ENCODE peak calls at places on chromosomes 5 and 9, in five cellular contexts. One of them, this sample, is unnamed. For H3K9me3, the result is how much of the 10 kb centered on the place peaks cover.

GRCh38 chr9:130177898-130178805 is 5.9 kb downstream of the NCS1 start:
- DNase-seq in PC-3: no peak
- DNase-seq in IMR-90: no peak
- DNase-seq in CD8-positive, alpha-beta T cell: no peak
- DNase-seq in pancreas: no peak
- DNase-seq in this sample: no peak

GRCh38 chr9:27572036-27572435 is 1.2 kb downstream of the C9orf72 start:
- DNase-seq in PC-3: no peak
- DNase-seq in CD8-positive, alpha-beta T cell: no peak
- DNase-seq in pancreas: no peak
- DNase-seq in IMR-90: no peak
- DNase-seq in this sample: no peak

GRCh38 chr5:10360686-10361085 is 7.2 kb downstream of the MARCHF6 start:
- DNase-seq in CD8-positive, alpha-beta T cell: no peak
- DNase-seq in IMR-90: no peak
- DNase-seq in pancreas: no peak
- DNase-seq in PC-3: no peak
- DNase-seq in this sample: no peak

GRCh38 chr9:23123048-23123632 is 676.5 kb downstream of the DMRTA1 start:
- DNase-seq in PC-3: peak
- DNase-seq in pancreas: no peak
- DNase-seq in CD8-positive, alpha-beta T cell: no peak
- DNase-seq in IMR-90: peak
- DNase-seq in this sample: no peak

GRCh38 chr9:124551472-124552339 is 44.5 kb upstream of the NR5A1 start:
- DNase-seq in PC-3: peak
- DNase-seq in CD8-positive, alpha-beta T cell: no peak
- DNase-seq in IMR-90: peak
- DNase-seq in pancreas: no peak
- DNase-seq in this sample: no peak

GRCh38 chr9:90393355-90394152 is 249.1 kb downstream of the DIRAS2 start:
- DNase-seq in IMR-90: no peak
- DNase-seq in pancreas: no peak
- DNase-seq in PC-3: no peak
- DNase-seq in CD8-positive, alpha-beta T cell: no peak
- DNase-seq in this sample: no peak

GRCh38 chr5:34749431-34749872 is 89.5 kb upstream of the TTC23L start:
- DNase-seq in pancreas: no peak
- DNase-seq in CD8-positive, alpha-beta T cell: no peak
- DNase-seq in IMR-90: peak
- DNase-seq in PC-3: no peak
- DNase-seq in this sample: no peak

GRCh38 chr5:2153350-2153749 is 270.6 kb upstream of the IRX4 start:
- DNase-seq in IMR-90: no peak
- DNase-seq in CD8-positive, alpha-beta T cell: no peak
- DNase-seq in PC-3: no peak
- DNase-seq in pancreas: no peak
- DNase-seq in this sample: no peak

GRCh38 chr9:10050016-10050415 is 562.8 kb downstream of the PTPRD start:
- DNase-seq in PC-3: no peak
- DNase-seq in IMR-90: peak
- DNase-seq in pancreas: no peak
- DNase-seq in CD8-positive, alpha-beta T cell: no peak
- DNase-seq in this sample: no peak

DNA sequence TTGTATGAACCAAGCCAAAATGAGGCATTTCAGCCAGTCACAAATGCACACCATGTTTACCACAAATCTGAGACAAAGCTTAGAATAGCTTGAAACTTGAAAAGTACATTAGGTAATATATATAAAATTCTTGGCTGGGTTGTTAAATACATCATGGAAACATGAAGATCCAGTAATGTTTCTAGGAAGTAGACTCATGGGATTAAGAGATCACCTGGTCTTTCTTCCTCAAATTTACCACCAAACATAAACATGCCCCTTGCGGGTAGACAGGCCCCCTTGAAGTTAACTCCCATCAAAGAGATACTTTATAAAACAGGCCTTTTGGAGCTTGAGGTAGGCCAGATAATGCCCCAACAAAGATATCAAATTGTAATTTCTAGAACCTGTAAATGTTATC is 128.1 kb upstream of the TARS1 start:
- DNase-seq in PC-3: no peak
- DNase-seq in CD8-positive, alpha-beta T cell: no peak
- DNase-seq in IMR-90: peak
- DNase-seq in pancreas: no peak
- DNase-seq in this sample: no peak
- H3K9me3 ChIP-seq in PC-3: under half
- H3K9me3 ChIP-seq in CD8-positive, alpha-beta T cell: under half
- H3K9me3 ChIP-seq in IMR-90: under half
- H3K9me3 ChIP-seq in pancreas: under half
- H3K9me3 ChIP-seq in this sample: under half

DNA sequence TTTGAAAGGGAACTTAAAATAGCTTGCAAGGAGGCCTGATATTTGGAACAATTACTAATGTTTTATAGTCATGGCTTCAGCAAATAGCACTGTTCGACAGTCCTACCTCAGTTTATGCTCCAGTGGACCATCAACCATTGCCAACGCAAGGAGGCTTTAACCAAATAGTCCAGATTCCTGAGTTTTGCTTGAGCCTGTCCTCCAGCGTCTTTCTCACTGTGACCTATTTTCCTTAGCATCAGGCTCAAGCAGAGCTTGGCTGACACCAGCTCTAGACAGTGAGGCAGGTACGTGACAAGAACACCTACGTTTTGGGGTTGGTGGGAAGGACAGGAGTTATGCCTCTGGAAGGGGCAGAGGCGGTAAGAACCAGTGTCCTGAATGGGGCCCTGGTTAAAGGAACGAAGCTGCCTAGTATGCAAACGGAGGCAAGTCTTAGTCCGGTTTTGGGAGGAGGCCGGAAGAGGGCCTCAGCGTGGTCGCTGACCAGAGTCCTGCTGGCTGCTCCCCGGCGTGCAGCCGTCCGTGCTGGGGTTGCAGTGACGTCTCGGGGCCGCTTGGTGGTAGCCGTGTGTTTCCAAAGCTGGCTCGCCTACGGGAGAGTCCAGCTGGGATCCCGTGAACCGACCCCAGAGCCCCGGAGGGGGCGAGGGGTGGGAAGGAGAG is 998 bp upstream of the FGF18 start:
- DNase-seq in pancreas: peak
- DNase-seq in CD8-positive, alpha-beta T cell: peak
- DNase-seq in PC-3: peak
- DNase-seq in IMR-90: peak
- DNase-seq in this sample: no peak
- H3K4me3 ChIP-seq in pancreas: no peak
- H3K4me3 ChIP-seq in CD8-positive, alpha-beta T cell: peak
- H3K4me3 ChIP-seq in PC-3: peak
- H3K4me3 ChIP-seq in IMR-90: peak
- H3K4me3 ChIP-seq in this sample: peak

DNA sequence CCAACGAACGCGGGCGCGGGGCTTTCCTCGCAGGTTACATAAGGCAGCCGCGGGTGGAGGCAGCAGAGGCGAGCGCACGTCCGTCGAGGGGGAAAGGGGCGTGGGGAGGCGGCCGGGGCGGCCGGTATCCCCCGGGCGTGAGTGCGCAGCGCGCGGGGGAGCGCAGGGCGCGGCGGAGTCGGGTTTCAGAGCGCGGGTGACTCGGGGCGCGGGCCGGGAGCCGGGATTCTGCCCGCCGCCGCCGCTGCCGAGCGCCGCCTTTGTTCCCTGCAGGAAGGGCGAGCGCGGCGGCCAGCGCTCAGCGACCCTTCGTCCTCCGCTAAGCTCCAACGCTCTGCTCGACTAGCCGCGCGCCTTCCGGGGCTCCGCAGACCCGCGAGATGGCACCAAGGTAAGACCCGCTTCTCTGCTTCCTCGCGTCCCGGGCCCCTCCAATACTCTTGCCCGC is at the start of gene COL15A1:
- DNase-seq in CD8-positive, alpha-beta T cell: no peak
- DNase-seq in PC-3: no peak
- DNase-seq in IMR-90: no peak
- DNase-seq in pancreas: peak
- DNase-seq in this sample: no peak
- H3K27ac ChIP-seq in CD8-positive, alpha-beta T cell: no peak
- H3K27ac ChIP-seq in PC-3: no peak
- H3K27ac ChIP-seq in IMR-90: peak
- H3K27ac ChIP-seq in pancreas: peak
- H3K27ac ChIP-seq in this sample: no peak

DNA sequence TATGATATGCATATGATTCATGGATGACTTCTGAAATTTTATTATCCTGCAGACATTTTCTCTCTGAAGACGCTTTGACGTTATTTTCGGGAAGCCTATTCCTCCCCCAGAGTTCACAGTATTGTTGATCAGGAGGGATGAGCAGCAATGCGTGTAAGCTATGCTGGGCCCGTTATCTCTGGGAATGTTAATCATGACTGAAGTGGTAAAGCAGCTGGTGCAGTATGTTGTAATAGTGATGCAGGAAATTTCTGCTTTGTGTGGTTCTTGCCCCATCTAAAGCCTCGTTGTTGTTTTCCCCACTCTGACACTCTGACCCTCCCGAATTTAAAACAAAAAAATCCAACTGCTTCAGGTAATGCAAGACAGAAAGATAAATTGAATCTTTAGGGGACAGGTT is 1797.8 kb upstream of the WWC1 start:
- DNase-seq in PC-3: no peak
- DNase-seq in IMR-90: no peak
- DNase-seq in pancreas: no peak
- DNase-seq in CD8-positive, alpha-beta T cell: no peak
- DNase-seq in this sample: no peak
- H3K9me3 ChIP-seq in PC-3: under half
- H3K9me3 ChIP-seq in IMR-90: under half
- H3K9me3 ChIP-seq in pancreas: under half
- H3K9me3 ChIP-seq in CD8-positive, alpha-beta T cell: under half
- H3K9me3 ChIP-seq in this sample: under half

This sample was measured in CD8-positive, alpha-beta memory T cell.